ENCODE peak calls at places on chromosomes 4 and X, in eight cellular contexts. One of them, this sample, is unnamed.

GRCh38 chr4:136124251-136124745 is 1408.0 kb downstream of the PCDH18 start:
- DNase-seq in SHP77: no peak
- DNase-seq in AML-193: no peak
- DNase-seq in activated T-helper 1 cell treated with anti-CD3 and anti-CD28 coated beads, Interleukin-12 subunit alpha, Interleukin-12 subunit beta, Interleukin-2, Interleukin-4 antibody, amounts not matched to agents 30 ng/mL and 10 ng/mL and 1 ng/mL, durations not matched to agents 14 hours and 24 hours and 36 hours: no peak
- DNase-seq in GM23248: no peak
- DNase-seq in suprapubic skin: no peak
- DNase-seq in kidney: no peak
- DNase-seq in AG09309: no peak
- DNase-seq in this sample: no peak

GRCh38 chr4:6452897-6453687 is 19.3 kb downstream of the PPP2R2C start:
- DNase-seq in suprapubic skin: no peak
- DNase-seq in SHP77: no peak
- DNase-seq in GM23248: no peak
- DNase-seq in AG09309: no peak
- DNase-seq in AML-193: no peak
- DNase-seq in kidney: no peak
- DNase-seq in activated T-helper 1 cell treated with anti-CD3 and anti-CD28 coated beads, Interleukin-12 subunit alpha, Interleukin-12 subunit beta, Interleukin-2, Interleukin-4 antibody, amounts not matched to agents 30 ng/mL and 10 ng/mL and 1 ng/mL, durations not matched to agents 14 hours and 24 hours and 36 hours: no peak
- DNase-seq in this sample: no peak

GRCh38 chr4:104353481-104353880 is 141.2 kb downstream of the CXXC4 start:
- DNase-seq in suprapubic skin: no peak
- DNase-seq in activated T-helper 1 cell treated with anti-CD3 and anti-CD28 coated beads, Interleukin-12 subunit alpha, Interleukin-12 subunit beta, Interleukin-2, Interleukin-4 antibody, amounts not matched to agents 30 ng/mL and 10 ng/mL and 1 ng/mL, durations not matched to agents 14 hours and 24 hours and 36 hours: no peak
- DNase-seq in AG09309: no peak
- DNase-seq in kidney: no peak
- DNase-seq in SHP77: no peak
- DNase-seq in GM23248: no peak
- DNase-seq in AML-193: no peak
- DNase-seq in this sample: no peak

GRCh38 chr4:57318694-57319093 is 208.5 kb upstream of the IGFBP7 start:
- DNase-seq in AG09309: peak
- DNase-seq in GM23248: peak
- DNase-seq in kidney: no peak
- DNase-seq in SHP77: no peak
- DNase-seq in AML-193: no peak
- DNase-seq in suprapubic skin: no peak
- DNase-seq in activated T-helper 1 cell treated with anti-CD3 and anti-CD28 coated beads, Interleukin-12 subunit alpha, Interleukin-12 subunit beta, Interleukin-2, Interleukin-4 antibody, amounts not matched to agents 30 ng/mL and 10 ng/mL and 1 ng/mL, durations not matched to agents 14 hours and 24 hours and 36 hours: no peak
- DNase-seq in this sample: no peak

GRCh38 chrX:119505945-119506344 is 37.7 kb downstream of the SLC25A5 start:
- DNase-seq in AG09309: no peak
- DNase-seq in AML-193: no peak
- DNase-seq in SHP77: no peak
- DNase-seq in suprapubic skin: no peak
- DNase-seq in activated T-helper 1 cell treated with anti-CD3 and anti-CD28 coated beads, Interleukin-12 subunit alpha, Interleukin-12 subunit beta, Interleukin-2, Interleukin-4 antibody, amounts not matched to agents 30 ng/mL and 10 ng/mL and 1 ng/mL, durations not matched to agents 14 hours and 24 hours and 36 hours: no peak
- DNase-seq in kidney: no peak
- DNase-seq in GM23248: no peak
- DNase-seq in this sample: no peak

GRCh38 chrX:110301194-110301593 is 16.7 kb downstream of the AMMECR1 start:
- DNase-seq in SHP77: no peak
- DNase-seq in suprapubic skin: no peak
- DNase-seq in AG09309: no peak
- DNase-seq in AML-193: no peak
- DNase-seq in activated T-helper 1 cell treated with anti-CD3 and anti-CD28 coated beads, Interleukin-12 subunit alpha, Interleukin-12 subunit beta, Interleukin-2, Interleukin-4 antibody, amounts not matched to agents 30 ng/mL and 10 ng/mL and 1 ng/mL, durations not matched to agents 14 hours and 24 hours and 36 hours: no peak
- DNase-seq in GM23248: no peak
- DNase-seq in kidney: no peak
- DNase-seq in this sample: no peak

GRCh38 chrX:100636321-100636991 is at the start of gene TSPAN6:
- DNase-seq in activated T-helper 1 cell treated with anti-CD3 and anti-CD28 coated beads, Interleukin-12 subunit alpha, Interleukin-12 subunit beta, Interleukin-2, Interleukin-4 antibody, amounts not matched to agents 30 ng/mL and 10 ng/mL and 1 ng/mL, durations not matched to agents 14 hours and 24 hours and 36 hours: peak
- DNase-seq in suprapubic skin: peak
- DNase-seq in kidney: peak
- DNase-seq in AML-193: no peak
- DNase-seq in AG09309: peak
- DNase-seq in GM23248: peak
- DNase-seq in SHP77: peak
- DNase-seq in this sample: peak

GRCh38 chr4:2981256-2981804 is 18.0 kb downstream of the GRK4 start:
- DNase-seq in AML-193: no peak
- DNase-seq in activated T-helper 1 cell treated with anti-CD3 and anti-CD28 coated beads, Interleukin-12 subunit alpha, Interleukin-12 subunit beta, Interleukin-2, Interleukin-4 antibody, amounts not matched to agents 30 ng/mL and 10 ng/mL and 1 ng/mL, durations not matched to agents 14 hours and 24 hours and 36 hours: no peak
- DNase-seq in AG09309: no peak
- DNase-seq in suprapubic skin: no peak
- DNase-seq in SHP77: no peak
- DNase-seq in kidney: no peak
- DNase-seq in GM23248: no peak
- DNase-seq in this sample: no peak

GRCh38 chr4:11158971-11159370 is 269.7 kb downstream of the HS3ST1 start:
- DNase-seq in activated T-helper 1 cell treated with anti-CD3 and anti-CD28 coated beads, Interleukin-12 subunit alpha, Interleukin-12 subunit beta, Interleukin-2, Interleukin-4 antibody, amounts not matched to agents 30 ng/mL and 10 ng/mL and 1 ng/mL, durations not matched to agents 14 hours and 24 hours and 36 hours: no peak
- DNase-seq in suprapubic skin: no peak
- DNase-seq in GM23248: no peak
- DNase-seq in AML-193: no peak
- DNase-seq in SHP77: no peak
- DNase-seq in kidney: no peak
- DNase-seq in AG09309: no peak
- DNase-seq in this sample: no peak

GRCh38 chrX:67587946-67588624 is 44.3 kb downstream of the AR start:
- DNase-seq in activated T-helper 1 cell treated with anti-CD3 and anti-CD28 coated beads, Interleukin-12 subunit alpha, Interleukin-12 subunit beta, Interleukin-2, Interleukin-4 antibody, amounts not matched to agents 30 ng/mL and 10 ng/mL and 1 ng/mL, durations not matched to agents 14 hours and 24 hours and 36 hours: no peak
- DNase-seq in AML-193: no peak
- DNase-seq in SHP77: no peak
- DNase-seq in GM23248: peak
- DNase-seq in suprapubic skin: no peak
- DNase-seq in kidney: no peak
- DNase-seq in AG09309: no peak
- DNase-seq in this sample: no peak

GRCh38 chr4:178387756-178388155 is 945.5 kb upstream of the AGA start:
- DNase-seq in suprapubic skin: no peak
- DNase-seq in kidney: no peak
- DNase-seq in AML-193: no peak
- DNase-seq in SHP77: no peak
- DNase-seq in GM23248: no peak
- DNase-seq in activated T-helper 1 cell treated with anti-CD3 and anti-CD28 coated beads, Interleukin-12 subunit alpha, Interleukin-12 subunit beta, Interleukin-2, Interleukin-4 antibody, amounts not matched to agents 30 ng/mL and 10 ng/mL and 1 ng/mL, durations not matched to agents 14 hours and 24 hours and 36 hours: no peak
- DNase-seq in AG09309: no peak
- DNase-seq in this sample: no peak

GRCh38 chrX:48956728-48957414 is 536 bp downstream of the OTUD5 start:
- DNase-seq in activated T-helper 1 cell treated with anti-CD3 and anti-CD28 coated beads, Interleukin-12 subunit alpha, Interleukin-12 subunit beta, Interleukin-2, Interleukin-4 antibody, amounts not matched to agents 30 ng/mL and 10 ng/mL and 1 ng/mL, durations not matched to agents 14 hours and 24 hours and 36 hours: peak
- DNase-seq in AML-193: no peak
- DNase-seq in GM23248: peak
- DNase-seq in kidney: peak
- DNase-seq in suprapubic skin: no peak
- DNase-seq in AG09309: no peak
- DNase-seq in SHP77: no peak
- DNase-seq in this sample: no peak

GRCh38 chr4:13455411-13455810 is 28.7 kb downstream of the RAB28 start:
- DNase-seq in AML-193: no peak
- DNase-seq in activated T-helper 1 cell treated with anti-CD3 and anti-CD28 coated beads, Interleukin-12 subunit alpha, Interleukin-12 subunit beta, Interleukin-2, Interleukin-4 antibody, amounts not matched to agents 30 ng/mL and 10 ng/mL and 1 ng/mL, durations not matched to agents 14 hours and 24 hours and 36 hours: no peak
- DNase-seq in GM23248: peak
- DNase-seq in kidney: peak
- DNase-seq in suprapubic skin: no peak
- DNase-seq in SHP77: no peak
- DNase-seq in AG09309: peak
- DNase-seq in this sample: no peak

GRCh38 chrX:91434351-91435168 is at the start of gene PABPC5:
- DNase-seq in kidney: peak
- DNase-seq in AML-193: no peak
- DNase-seq in suprapubic skin: peak
- DNase-seq in GM23248: peak
- DNase-seq in SHP77: no peak
- DNase-seq in AG09309: peak
- DNase-seq in activated T-helper 1 cell treated with anti-CD3 and anti-CD28 coated beads, Interleukin-12 subunit alpha, Interleukin-12 subunit beta, Interleukin-2, Interleukin-4 antibody, amounts not matched to agents 30 ng/mL and 10 ng/mL and 1 ng/mL, durations not matched to agents 14 hours and 24 hours and 36 hours: no peak
- DNase-seq in this sample: peak

GRCh38 chrX:57595381-57595811 is 3.6 kb downstream of the ZXDB start:
- DNase-seq in GM23248: peak
- DNase-seq in activated T-helper 1 cell treated with anti-CD3 and anti-CD28 coated beads, Interleukin-12 subunit alpha, Interleukin-12 subunit beta, Interleukin-2, Interleukin-4 antibody, amounts not matched to agents 30 ng/mL and 10 ng/mL and 1 ng/mL, durations not matched to agents 14 hours and 24 hours and 36 hours: no peak
- DNase-seq in AG09309: peak
- DNase-seq in kidney: no peak
- DNase-seq in AML-193: no peak
- DNase-seq in SHP77: no peak
- DNase-seq in suprapubic skin: no peak
- DNase-seq in this sample: peak

GRCh38 chr4:108292229-108292628 is 123.5 kb upstream of the LEF1 start:
- DNase-seq in AG09309: no peak
- DNase-seq in SHP77: no peak
- DNase-seq in GM23248: no peak
- DNase-seq in AML-193: no peak
- DNase-seq in activated T-helper 1 cell treated with anti-CD3 and anti-CD28 coated beads, Interleukin-12 subunit alpha, Interleukin-12 subunit beta, Interleukin-2, Interleukin-4 antibody, amounts not matched to agents 30 ng/mL and 10 ng/mL and 1 ng/mL, durations not matched to agents 14 hours and 24 hours and 36 hours: no peak
- DNase-seq in kidney: no peak
- DNase-seq in suprapubic skin: no peak
- DNase-seq in this sample: no peak

GRCh38 chr4:3241905-3242304 is 7.1 kb upstream of the MSANTD1 start:
- DNase-seq in GM23248: peak
- DNase-seq in AG09309: no peak
- DNase-seq in AML-193: no peak
- DNase-seq in activated T-helper 1 cell treated with anti-CD3 and anti-CD28 coated beads, Interleukin-12 subunit alpha, Interleukin-12 subunit beta, Interleukin-2, Interleukin-4 antibody, amounts not matched to agents 30 ng/mL and 10 ng/mL and 1 ng/mL, durations not matched to agents 14 hours and 24 hours and 36 hours: no peak
- DNase-seq in kidney: no peak
- DNase-seq in SHP77: no peak
- DNase-seq in suprapubic skin: no peak
- DNase-seq in this sample: no peak

GRCh38 chrX:37380920-37381319 is 31.8 kb downstream of the PRRG1 start:
- DNase-seq in AML-193: no peak
- DNase-seq in activated T-helper 1 cell treated with anti-CD3 and anti-CD28 coated beads, Interleukin-12 subunit alpha, Interleukin-12 subunit beta, Interleukin-2, Interleukin-4 antibody, amounts not matched to agents 30 ng/mL and 10 ng/mL and 1 ng/mL, durations not matched to agents 14 hours and 24 hours and 36 hours: no peak
- DNase-seq in SHP77: peak
- DNase-seq in GM23248: peak
- DNase-seq in kidney: no peak
- DNase-seq in AG09309: no peak
- DNase-seq in suprapubic skin: no peak
- DNase-seq in this sample: peak

GRCh38 chr4:109998867-109999303 is 86.2 kb downstream of the EGF start:
- DNase-seq in kidney: no peak
- DNase-seq in GM23248: peak
- DNase-seq in suprapubic skin: no peak
- DNase-seq in SHP77: peak
- DNase-seq in activated T-helper 1 cell treated with anti-CD3 and anti-CD28 coated beads, Interleukin-12 subunit alpha, Interleukin-12 subunit beta, Interleukin-2, Interleukin-4 antibody, amounts not matched to agents 30 ng/mL and 10 ng/mL and 1 ng/mL, durations not matched to agents 14 hours and 24 hours and 36 hours: peak
- DNase-seq in AG09309: no peak
- DNase-seq in AML-193: peak
- DNase-seq in this sample: peak

GRCh38 chr4:41632481-41633073 is 94.6 kb downstream of the LIMCH1 start:
- DNase-seq in kidney: no peak
- DNase-seq in SHP77: no peak
- DNase-seq in activated T-helper 1 cell treated with anti-CD3 and anti-CD28 coated beads, Interleukin-12 subunit alpha, Interleukin-12 subunit beta, Interleukin-2, Interleukin-4 antibody, amounts not matched to agents 30 ng/mL and 10 ng/mL and 1 ng/mL, durations not matched to agents 14 hours and 24 hours and 36 hours: no peak
- DNase-seq in suprapubic skin: no peak
- DNase-seq in AML-193: no peak
- DNase-seq in AG09309: no peak
- DNase-seq in GM23248: peak
- DNase-seq in this sample: peak

GRCh38 chr4:127239902-127240575 is 392.7 kb upstream of the INTU start:
- DNase-seq in GM23248: no peak
- DNase-seq in AG09309: no peak
- DNase-seq in kidney: no peak
- DNase-seq in suprapubic skin: no peak
- DNase-seq in SHP77: no peak
- DNase-seq in activated T-helper 1 cell treated with anti-CD3 and anti-CD28 coated beads, Interleukin-12 subunit alpha, Interleukin-12 subunit beta, Interleukin-2, Interleukin-4 antibody, amounts not matched to agents 30 ng/mL and 10 ng/mL and 1 ng/mL, durations not matched to agents 14 hours and 24 hours and 36 hours: no peak
- DNase-seq in AML-193: no peak
- DNase-seq in this sample: no peak

GRCh38 chr4:53043900-53044650 is 182.0 kb downstream of the RASL11B start:
- DNase-seq in activated T-helper 1 cell treated with anti-CD3 and anti-CD28 coated beads, Interleukin-12 subunit alpha, Interleukin-12 subunit beta, Interleukin-2, Interleukin-4 antibody, amounts not matched to agents 30 ng/mL and 10 ng/mL and 1 ng/mL, durations not matched to agents 14 hours and 24 hours and 36 hours: no peak
- DNase-seq in SHP77: no peak
- DNase-seq in AG09309: no peak
- DNase-seq in AML-193: no peak
- DNase-seq in GM23248: no peak
- DNase-seq in kidney: no peak
- DNase-seq in suprapubic skin: no peak
- DNase-seq in this sample: no peak

GRCh38 chrX:49106930-49107329 is 16.6 kb downstream of the GPKOW start:
- DNase-seq in AML-193: peak
- DNase-seq in SHP77: peak
- DNase-seq in suprapubic skin: no peak
- DNase-seq in GM23248: peak
- DNase-seq in AG09309: peak
- DNase-seq in activated T-helper 1 cell treated with anti-CD3 and anti-CD28 coated beads, Interleukin-12 subunit alpha, Interleukin-12 subunit beta, Interleukin-2, Interleukin-4 antibody, amounts not matched to agents 30 ng/mL and 10 ng/mL and 1 ng/mL, durations not matched to agents 14 hours and 24 hours and 36 hours: no peak
- DNase-seq in kidney: no peak
- DNase-seq in this sample: peak

GRCh38 chr4:2923678-2924173 is 39.5 kb downstream of the NOP14 start:
- DNase-seq in SHP77: no peak
- DNase-seq in kidney: peak
- DNase-seq in AML-193: no peak
- DNase-seq in suprapubic skin: peak
- DNase-seq in AG09309: no peak
- DNase-seq in activated T-helper 1 cell treated with anti-CD3 and anti-CD28 coated beads, Interleukin-12 subunit alpha, Interleukin-12 subunit beta, Interleukin-2, Interleukin-4 antibody, amounts not matched to agents 30 ng/mL and 10 ng/mL and 1 ng/mL, durations not matched to agents 14 hours and 24 hours and 36 hours: no peak
- DNase-seq in GM23248: no peak
- DNase-seq in this sample: no peak

GRCh38 chr4:149701733-149702132 is 113.9 kb downstream of the IQCM start:
- DNase-seq in kidney: no peak
- DNase-seq in AML-193: no peak
- DNase-seq in activated T-helper 1 cell treated with anti-CD3 and anti-CD28 coated beads, Interleukin-12 subunit alpha, Interleukin-12 subunit beta, Interleukin-2, Interleukin-4 antibody, amounts not matched to agents 30 ng/mL and 10 ng/mL and 1 ng/mL, durations not matched to agents 14 hours and 24 hours and 36 hours: no peak
- DNase-seq in SHP77: no peak
- DNase-seq in AG09309: no peak
- DNase-seq in GM23248: no peak
- DNase-seq in suprapubic skin: no peak
- DNase-seq in this sample: no peak

GRCh38 chrX:36908801-36909403 is 99.3 kb upstream of the FAM47C start:
- DNase-seq in kidney: no peak
- DNase-seq in GM23248: peak
- DNase-seq in SHP77: peak
- DNase-seq in AG09309: no peak
- DNase-seq in AML-193: peak
- DNase-seq in suprapubic skin: no peak
- DNase-seq in activated T-helper 1 cell treated with anti-CD3 and anti-CD28 coated beads, Interleukin-12 subunit alpha, Interleukin-12 subunit beta, Interleukin-2, Interleukin-4 antibody, amounts not matched to agents 30 ng/mL and 10 ng/mL and 1 ng/mL, durations not matched to agents 14 hours and 24 hours and 36 hours: no peak
- DNase-seq in this sample: peak

GRCh38 chr4:186700746-186701145 is 22.9 kb downstream of the FAT1 start:
- DNase-seq in kidney: no peak
- DNase-seq in AML-193: no peak
- DNase-seq in activated T-helper 1 cell treated with anti-CD3 and anti-CD28 coated beads, Interleukin-12 subunit alpha, Interleukin-12 subunit beta, Interleukin-2, Interleukin-4 antibody, amounts not matched to agents 30 ng/mL and 10 ng/mL and 1 ng/mL, durations not matched to agents 14 hours and 24 hours and 36 hours: no peak
- DNase-seq in SHP77: no peak
- DNase-seq in GM23248: peak
- DNase-seq in AG09309: no peak
- DNase-seq in suprapubic skin: peak
- DNase-seq in this sample: peak

GRCh38 chr4:13173974-13174373 is 310.2 kb downstream of the RAB28 start:
- DNase-seq in SHP77: no peak
- DNase-seq in AG09309: no peak
- DNase-seq in GM23248: peak
- DNase-seq in suprapubic skin: peak
- DNase-seq in activated T-helper 1 cell treated with anti-CD3 and anti-CD28 coated beads, Interleukin-12 subunit alpha, Interleukin-12 subunit beta, Interleukin-2, Interleukin-4 antibody, amounts not matched to agents 30 ng/mL and 10 ng/mL and 1 ng/mL, durations not matched to agents 14 hours and 24 hours and 36 hours: no peak
- DNase-seq in kidney: peak
- DNase-seq in AML-193: no peak
- DNase-seq in this sample: peak

GRCh38 chr4:3785292-3785565 is 19.0 kb downstream of the ADRA2C start:
- DNase-seq in kidney: peak
- DNase-seq in AML-193: no peak
- DNase-seq in suprapubic skin: no peak
- DNase-seq in SHP77: no peak
- DNase-seq in AG09309: no peak
- DNase-seq in GM23248: no peak
- DNase-seq in activated T-helper 1 cell treated with anti-CD3 and anti-CD28 coated beads, Interleukin-12 subunit alpha, Interleukin-12 subunit beta, Interleukin-2, Interleukin-4 antibody, amounts not matched to agents 30 ng/mL and 10 ng/mL and 1 ng/mL, durations not matched to agents 14 hours and 24 hours and 36 hours: no peak
- DNase-seq in this sample: no peak

GRCh38 chr4:61501812-61502211 is 301.7 kb downstream of the ADGRL3 start:
- DNase-seq in kidney: no peak
- DNase-seq in suprapubic skin: no peak
- DNase-seq in activated T-helper 1 cell treated with anti-CD3 and anti-CD28 coated beads, Interleukin-12 subunit alpha, Interleukin-12 subunit beta, Interleukin-2, Interleukin-4 antibody, amounts not matched to agents 30 ng/mL and 10 ng/mL and 1 ng/mL, durations not matched to agents 14 hours and 24 hours and 36 hours: no peak
- DNase-seq in GM23248: no peak
- DNase-seq in AG09309: no peak
- DNase-seq in SHP77: no peak
- DNase-seq in AML-193: no peak
- DNase-seq in this sample: no peak

GRCh38 chrX:124098089-124098488 is 136.6 kb downstream of the STAG2 start:
- DNase-seq in kidney: no peak
- DNase-seq in activated T-helper 1 cell treated with anti-CD3 and anti-CD28 coated beads, Interleukin-12 subunit alpha, Interleukin-12 subunit beta, Interleukin-2, Interleukin-4 antibody, amounts not matched to agents 30 ng/mL and 10 ng/mL and 1 ng/mL, durations not matched to agents 14 hours and 24 hours and 36 hours: no peak
- DNase-seq in GM23248: peak
- DNase-seq in AML-193: peak
- DNase-seq in SHP77: no peak
- DNase-seq in AG09309: peak
- DNase-seq in suprapubic skin: no peak
- DNase-seq in this sample: peak

GRCh38 chr4:139977838-139978604 is 176.0 kb downstream of the MAML3 start:
- DNase-seq in activated T-helper 1 cell treated with anti-CD3 and anti-CD28 coated beads, Interleukin-12 subunit alpha, Interleukin-12 subunit beta, Interleukin-2, Interleukin-4 antibody, amounts not matched to agents 30 ng/mL and 10 ng/mL and 1 ng/mL, durations not matched to agents 14 hours and 24 hours and 36 hours: no peak
- DNase-seq in AML-193: no peak
- DNase-seq in kidney: no peak
- DNase-seq in GM23248: no peak
- DNase-seq in SHP77: no peak
- DNase-seq in AG09309: no peak
- DNase-seq in suprapubic skin: no peak
- DNase-seq in this sample: no peak

GRCh38 chrX:109403927-109404326 is 78.0 kb downstream of the GUCY2F start:
- DNase-seq in kidney: no peak
- DNase-seq in AG09309: no peak
- DNase-seq in GM23248: no peak
- DNase-seq in suprapubic skin: no peak
- DNase-seq in SHP77: no peak
- DNase-seq in activated T-helper 1 cell treated with anti-CD3 and anti-CD28 coated beads, Interleukin-12 subunit alpha, Interleukin-12 subunit beta, Interleukin-2, Interleukin-4 antibody, amounts not matched to agents 30 ng/mL and 10 ng/mL and 1 ng/mL, durations not matched to agents 14 hours and 24 hours and 36 hours: no peak
- DNase-seq in AML-193: no peak
- DNase-seq in this sample: no peak

GRCh38 chr4:30802622-30803323 is 82.6 kb downstream of the PCDH7 start:
- DNase-seq in activated T-helper 1 cell treated with anti-CD3 and anti-CD28 coated beads, Interleukin-12 subunit alpha, Interleukin-12 subunit beta, Interleukin-2, Interleukin-4 antibody, amounts not matched to agents 30 ng/mL and 10 ng/mL and 1 ng/mL, durations not matched to agents 14 hours and 24 hours and 36 hours: no peak
- DNase-seq in suprapubic skin: no peak
- DNase-seq in SHP77: no peak
- DNase-seq in kidney: no peak
- DNase-seq in AG09309: peak
- DNase-seq in GM23248: peak
- DNase-seq in AML-193: no peak
- DNase-seq in this sample: peak

This sample was measured in AG08395.